ENCODE peak calls at places on chromosome 13, in ten cellular contexts. F is BE2C; O is cardiac muscle cell; J is WTC11; T is HFF-Myc; N is suprapubic skin; W is CD4-positive, alpha-beta T cell; A is colonic mucosa; U is tibial artery; E is transverse colon. R is an unnamed sample.

GRCh38 chr13:44141213-44141724 is 232.4 kb upstream of the SERP2 start:
- DNase-seq in F (no peak), O (peak), J (no peak), T (no peak), N (no peak), W (no peak), A (peak), U (no peak), E (no peak), R (peak)

GRCh38 chr13:24670927-24671326 is 9.3 kb upstream of the ATP12A start:
- DNase-seq in F (no peak), O (peak), J (peak), T (no peak), N (peak), W (no peak), A (peak), U (no peak), E (no peak), R (no peak)

GRCh38 chr13:102903659-102904407 is 58.0 kb downstream of the ERCC5 start:
- DNase-seq in F (no peak), O (peak), J (no peak), T (no peak), N (no peak), W (no peak), A (no peak), U (no peak), E (no peak), R (peak)

GRCh38 chr13:43545317-43545874 is 241.4 kb downstream of the ENOX1 start:
- DNase-seq in F (peak), O (no peak), J (no peak), T (no peak), N (no peak), W (no peak), A (no peak), U (no peak), E (no peak), R (peak)

GRCh38 chr13:89380101-89380500 is 1708.9 kb downstream of the SLITRK5 start:
- DNase-seq in F (no peak), O (no peak), J (no peak), T (no peak), N (no peak), W (no peak), A (peak), U (no peak), E (peak), R (no peak)

GRCh38 chr13:48251616-48252081 is 18.6 kb downstream of the ITM2B start:
- DNase-seq in F (no peak), O (no peak), J (no peak), T (no peak), N (no peak), W (no peak), A (no peak), U (no peak), E (no peak), R (no peak)

GRCh38 chr13:20566424-20566916 is 487 bp upstream of the IFT88 start:
- DNase-seq in F (no peak), O (no peak), J (no peak), T (peak), N (no peak), W (no peak), A (peak), U (peak), E (peak), R (no peak)

GRCh38 chr13:29453657-29454056 is 141.8 kb downstream of the SLC7A1 start:
- DNase-seq in F (no peak), O (no peak), J (no peak), T (no peak), N (no peak), W (no peak), A (no peak), U (no peak), E (no peak), R (no peak)

GRCh38 chr13:23797276-23797903 is 91.8 kb downstream of the MIPEP start:
- DNase-seq in F (no peak), O (no peak), J (no peak), T (no peak), N (no peak), W (no peak), A (no peak), U (no peak), E (no peak), R (no peak)

GRCh38 chr13:108225440-108225839 is 7.2 kb downstream of the ABHD13 start:
- DNase-seq in F (no peak), O (no peak), J (no peak), T (no peak), N (no peak), W (no peak), A (no peak), U (no peak), E (no peak), R (no peak)

GRCh38 chr13:76792680-76793334 is 93.4 kb downstream of the KCTD12 start:
- DNase-seq in F (no peak), O (no peak), J (no peak), T (no peak), N (no peak), W (no peak), A (peak), U (peak), E (no peak), R (peak)

GRCh38 chr13:35695411-35695810 is 218.9 kb upstream of the MAB21L1 start:
- DNase-seq in F (no peak), O (no peak), J (no peak), T (no peak), N (peak), W (no peak), A (no peak), U (peak), E (no peak), R (no peak)

GRCh38 chr13:113125506-113126264 is 3.1 kb downstream of the F10 start:
- DNase-seq in F (peak), O (no peak), J (no peak), T (no peak), N (no peak), W (no peak), A (no peak), U (no peak), E (no peak), R (no peak)

GRCh38 chr13:112832811-112833210 is 136.2 kb upstream of the MCF2L start:
- DNase-seq in F (no peak), O (no peak), J (no peak), T (no peak), N (no peak), W (no peak), A (no peak), U (no peak), E (no peak), R (no peak)

GRCh38 chr13:19960673-19961015 is 2.1 kb downstream of the ZMYM2 start:
- DNase-seq in F (no peak), O (no peak), J (no peak), T (no peak), N (no peak), W (no peak), A (no peak), U (no peak), E (no peak), R (no peak)

GRCh38 chr13:99264053-99264452 is 5.9 kb upstream of the GPR18 start:
- DNase-seq in F (no peak), O (no peak), J (no peak), T (no peak), N (no peak), W (no peak), A (no peak), U (no peak), E (no peak), R (no peak)

GRCh38 chr13:20174656-20175405 is 14.0 kb upstream of the GJA3 start:
- DNase-seq in F (peak), O (no peak), J (no peak), T (peak), N (peak), W (peak), A (peak), U (peak), E (peak), R (peak)

GRCh38 chr13:109610517-109610916 is 175.9 kb downstream of the IRS2 start:
- DNase-seq in F (peak), O (peak), J (peak), T (no peak), N (no peak), W (peak), A (peak), U (peak), E (peak), R (no peak)

GRCh38 chr13:47066261-47066660 is 169.4 kb upstream of the HTR2A start:
- DNase-seq in F (no peak), O (no peak), J (no peak), T (no peak), N (no peak), W (no peak), A (no peak), U (no peak), E (no peak), R (peak)

GRCh38 chr13:100470841-100471505 is 117.6 kb downstream of the GGACT start:
- DNase-seq in F (no peak), O (no peak), J (no peak), T (no peak), N (no peak), W (no peak), A (no peak), U (no peak), E (no peak), R (no peak)

GRCh38 chr13:30864352-30865130 is 41.5 kb upstream of the MEDAG start:
- DNase-seq in F (no peak), O (no peak), J (no peak), T (peak), N (no peak), W (no peak), A (no peak), U (no peak), E (no peak), R (peak)

GRCh38 chr13:75481176-75482069 is 546 bp downstream of the TBC1D4 start:
- DNase-seq in F (peak), O (peak), J (peak), T (no peak), N (peak), W (peak), A (peak), U (no peak), E (peak), R (peak)

GRCh38 chr13:85261757-85262346 is 537.4 kb downstream of the SLITRK6 start:
- DNase-seq in F (peak), O (peak), J (no peak), T (no peak), N (no peak), W (no peak), A (no peak), U (no peak), E (no peak), R (peak)

GRCh38 chr13:100240109-100240779 is 151.4 kb downstream of the PCCA start:
- DNase-seq in F (no peak), O (no peak), J (no peak), T (no peak), N (no peak), W (no peak), A (no peak), U (no peak), E (no peak), R (no peak)

GRCh38 chr13:35144496-35144895 is 202.4 kb downstream of the NBEA start:
- DNase-seq in F (peak), O (no peak), J (no peak), T (no peak), N (no peak), W (no peak), A (no peak), U (no peak), E (no peak), R (no peak)

GRCh38 chr13:25085125-25085742 is 10.7 kb upstream of the PABPC3 start:
- DNase-seq in F (peak), O (peak), J (peak), T (peak), N (no peak), W (no peak), A (peak), U (no peak), E (peak), R (peak)

GRCh38 chr13:91058066-91058465 is 289.4 kb upstream of the MIR17HG start:
- DNase-seq in F (no peak), O (peak), J (peak), T (no peak), N (no peak), W (no peak), A (no peak), U (no peak), E (no peak), R (peak)

GRCh38 chr13:112092453-112092852 is 25.5 kb downstream of the SOX1 start:
- DNase-seq in F (no peak), O (no peak), J (no peak), T (no peak), N (no peak), W (no peak), A (no peak), U (no peak), E (no peak), R (no peak)

GRCh38 chr13:99018418-99019180 is 40.7 kb upstream of the DOCK9 start:
- DNase-seq in F (no peak), O (no peak), J (no peak), T (no peak), N (no peak), W (no peak), A (no peak), U (no peak), E (no peak), R (peak)

GRCh38 chr13:99415014-99415650 is 86.1 kb upstream of the TM9SF2 start:
- DNase-seq in F (no peak), O (no peak), J (no peak), T (no peak), N (peak), W (no peak), A (no peak), U (peak), E (no peak), R (no peak)

GRCh38 chr13:41916173-41916954 is 44.5 kb downstream of the VWA8 start:
- DNase-seq in F (no peak), O (peak), J (no peak), T (peak), N (no peak), W (no peak), A (no peak), U (no peak), E (no peak), R (peak)

GRCh38 chr13:68551701-68552522 is 1321.8 kb upstream of the PCDH9 start:
- DNase-seq in F (no peak), O (no peak), J (no peak), T (no peak), N (no peak), W (no peak), A (no peak), U (no peak), E (no peak), R (peak)

GRCh38 chr13:77034883-77035282 is 7.9 kb upstream of the FBXL3 start:
- DNase-seq in F (no peak), O (no peak), J (no peak), T (no peak), N (no peak), W (no peak), A (no peak), U (no peak), E (no peak), R (peak)

GRCh38 chr13:92830821-92831220 is 395.8 kb upstream of the GPC6 start:
- DNase-seq in F (no peak), O (no peak), J (no peak), T (no peak), N (no peak), W (no peak), A (no peak), U (no peak), E (no peak), R (no peak)

GRCh38 chr13:90293793-90294361 is 1053.6 kb upstream of the MIR17HG start:
- DNase-seq in F (no peak), O (no peak), J (no peak), T (no peak), N (no peak), W (no peak), A (no peak), U (no peak), E (no peak), R (no peak)

GRCh38 chr13:30581582-30581981 is 36.1 kb upstream of the USPL1 start:
- DNase-seq in F (no peak), O (peak), J (no peak), T (no peak), N (no peak), W (no peak), A (peak), U (no peak), E (no peak), R (no peak)

GRCh38 chr13:95924389-95924994 is 128.7 kb downstream of the UGGT2 start:
- DNase-seq in F (no peak), O (peak), J (no peak), T (no peak), N (no peak), W (no peak), A (no peak), U (no peak), E (no peak), R (peak)

GRCh38 chr13:53405616-53406015 is 377.0 kb downstream of the OLFM4 start:
- DNase-seq in F (no peak), O (peak), J (peak), T (no peak), N (no peak), W (no peak), A (no peak), U (no peak), E (no peak), R (no peak)
- TF ChIP-seq CTCF in F (peak), O (no peak), J (no peak), T (no peak), N (no peak), W (no peak), A (no peak), U (no peak), E (no peak), R (no peak)

DNA sequence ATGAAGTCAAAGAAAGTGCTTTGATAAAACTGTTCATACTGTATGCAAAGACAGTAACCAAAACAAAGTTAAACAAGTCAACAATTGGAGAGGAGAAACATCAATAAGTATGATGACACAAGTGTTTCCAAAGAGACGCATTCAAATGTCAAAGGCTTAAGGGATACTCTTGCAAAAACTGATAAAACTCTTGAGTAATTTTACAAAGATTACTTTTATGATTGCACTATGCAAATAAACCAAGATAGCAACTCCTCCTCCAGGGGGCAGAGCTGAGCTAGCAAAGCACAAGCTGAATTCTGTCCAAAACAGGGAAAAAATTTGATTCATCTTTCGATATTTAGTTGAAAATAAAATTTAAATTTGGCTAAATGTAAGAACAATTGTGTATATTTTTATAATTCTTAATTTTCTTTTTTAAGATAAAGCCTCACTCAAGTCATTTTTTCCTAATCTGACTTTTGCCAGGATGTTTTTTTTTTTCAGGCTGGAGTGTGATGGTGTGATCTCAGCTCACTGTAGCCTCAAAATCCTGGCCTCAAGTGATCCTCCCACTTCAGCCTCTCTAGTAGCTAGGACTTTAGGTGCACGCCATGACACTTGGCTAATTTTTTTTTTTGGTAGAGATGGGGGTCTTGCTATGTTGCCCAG is 84.0 kb downstream of the MZT1 start:
- DNase-seq in F (peak), O (peak), J (peak), T (peak), N (no peak), W (peak), A (peak), U (peak), E (peak), R (peak)
- TF ChIP-seq CTCF in F (peak), O (peak), J (peak), T (peak), N (peak), W (peak), A (peak), U (peak), E (peak), R (peak)

DNA sequence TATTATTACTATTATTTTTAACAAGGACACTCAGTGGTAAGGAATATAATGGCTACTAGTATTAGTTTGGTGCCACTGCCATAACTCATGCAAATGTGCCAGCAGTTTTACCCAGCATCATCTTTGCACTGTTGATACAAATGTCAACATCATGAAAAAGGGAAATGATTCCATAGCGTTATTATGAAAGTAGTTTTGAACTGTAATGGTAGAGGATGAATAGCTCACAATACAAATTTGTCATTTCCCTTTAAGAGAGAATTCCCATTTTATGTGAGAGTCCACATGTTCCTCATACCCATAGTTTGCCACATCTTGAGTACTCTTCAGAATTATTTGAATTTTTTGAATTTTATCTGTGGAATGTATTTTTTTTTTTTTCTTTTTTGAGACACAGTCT is 2.8 kb downstream of the BRCA2 start:
- DNase-seq in F (no peak), O (no peak), J (no peak), T (no peak), N (no peak), W (no peak), A (no peak), U (no peak), E (no peak), R (no peak)
- TF ChIP-seq CTCF in F (no peak), O (no peak), J (no peak), T (no peak), N (no peak), W (no peak), A (no peak), U (no peak), E (no peak), R (no peak)

GRCh38 chr13:27869436-27870090 is 50.2 kb upstream of the PDX1 start:
- DNase-seq in F (no peak), O (no peak), J (no peak), T (no peak), N (no peak), W (no peak), A (no peak), U (no peak), E (no peak), R (no peak)

DNA sequence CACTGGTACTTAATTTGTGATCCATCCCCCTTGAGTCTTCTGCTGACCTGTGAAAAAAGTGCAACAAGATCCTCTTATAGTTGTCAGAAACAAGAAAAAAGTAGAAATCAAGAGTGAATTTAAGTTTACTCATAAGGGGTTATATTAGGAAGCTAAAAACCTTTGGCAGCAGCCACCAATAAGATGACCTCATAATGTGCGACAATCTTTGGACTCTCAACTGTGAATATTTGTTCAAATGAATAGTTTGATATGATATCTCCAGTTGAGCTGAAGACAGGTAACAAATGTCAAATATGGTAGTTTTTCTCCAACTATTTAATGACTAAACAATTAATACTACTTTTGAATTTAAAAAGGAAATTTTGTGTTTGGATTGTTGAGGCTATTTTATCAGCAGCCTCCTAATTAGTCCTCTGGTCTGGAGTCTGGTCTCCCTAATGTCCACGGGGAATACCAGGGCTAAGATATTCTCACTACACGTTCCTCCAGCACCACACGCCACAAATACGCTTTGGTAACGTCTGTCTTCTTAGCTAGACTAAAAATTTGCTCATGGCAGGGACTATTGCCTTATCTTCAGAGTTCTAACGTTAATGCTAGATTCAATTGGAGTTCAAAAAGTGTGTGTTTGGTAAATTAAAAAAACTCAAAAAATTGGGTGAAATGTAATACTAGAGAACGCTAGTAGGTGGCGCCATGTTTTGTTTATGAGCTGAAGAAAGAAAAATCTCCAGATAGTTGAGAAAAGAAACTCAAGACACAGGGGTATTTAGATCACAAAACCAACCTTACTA is 51.0 kb upstream of the PDX1 start:
- DNase-seq in F (no peak), O (peak), J (no peak), T (no peak), N (no peak), W (no peak), A (no peak), U (no peak), E (no peak), R (peak)
- TF ChIP-seq CTCF in F (peak), O (peak), J (peak), T (peak), N (peak), W (peak), A (peak), U (no peak), E (peak), R (peak)

R was measured in astrocyte of the spinal cord.